ENCODE peak calls at places on chromosomes 1 and 21, in eight cellular contexts. One of them, this sample, is unnamed.

GRCh38 chr21:40680311-40680710 is 166.6 kb downstream of the DSCAM start:
- DNase-seq in AG04450: no peak
- DNase-seq in activated T-cell treated with anti-CD3 and anti-CD28 coated beads for 1 hour: no peak
- DNase-seq in GM23338: no peak
- DNase-seq in non-pigmented ciliary epithelial cell: no peak
- DNase-seq in glutamatergic neuron: no peak
- DNase-seq in kidney: no peak
- DNase-seq in sciatic nerve: no peak
- DNase-seq in this sample: no peak

GRCh38 chr1:183244466-183244865 is 58.4 kb downstream of the LAMC2 start:
- DNase-seq in AG04450: no peak
- DNase-seq in activated T-cell treated with anti-CD3 and anti-CD28 coated beads for 1 hour: no peak
- DNase-seq in GM23338: no peak
- DNase-seq in non-pigmented ciliary epithelial cell: no peak
- DNase-seq in glutamatergic neuron: no peak
- DNase-seq in kidney: peak; percentile 84
- DNase-seq in sciatic nerve: peak; percentile 91
- DNase-seq in this sample: peak; percentile 43

GRCh38 chr1:41500781-41501518 is 16.5 kb upstream of the EDN2 start:
- DNase-seq in AG04450: no peak
- DNase-seq in activated T-cell treated with anti-CD3 and anti-CD28 coated beads for 1 hour: no peak
- DNase-seq in GM23338: no peak
- DNase-seq in non-pigmented ciliary epithelial cell: no peak
- DNase-seq in glutamatergic neuron: no peak
- DNase-seq in kidney: no peak
- DNase-seq in sciatic nerve: no peak
- DNase-seq in this sample: no peak

GRCh38 chr1:5831600-5832335 is 160.5 kb downstream of the NPHP4 start:
- DNase-seq in AG04450: no peak
- DNase-seq in activated T-cell treated with anti-CD3 and anti-CD28 coated beads for 1 hour: no peak
- DNase-seq in GM23338: peak; percentile 54
- DNase-seq in non-pigmented ciliary epithelial cell: no peak
- DNase-seq in glutamatergic neuron: no peak
- DNase-seq in kidney: peak; percentile 13
- DNase-seq in sciatic nerve: no peak
- DNase-seq in this sample: no peak

GRCh38 chr1:209387271-209387968 is 196.1 kb upstream of the CAMK1G start:
- DNase-seq in AG04450: no peak
- DNase-seq in activated T-cell treated with anti-CD3 and anti-CD28 coated beads for 1 hour: no peak
- DNase-seq in GM23338: no peak
- DNase-seq in non-pigmented ciliary epithelial cell: no peak
- DNase-seq in glutamatergic neuron: no peak
- DNase-seq in kidney: no peak
- DNase-seq in sciatic nerve: no peak
- DNase-seq in this sample: no peak

GRCh38 chr1:67648582-67649326 is 36.2 kb upstream of the GADD45A start:
- DNase-seq in AG04450: no peak
- DNase-seq in activated T-cell treated with anti-CD3 and anti-CD28 coated beads for 1 hour: no peak
- DNase-seq in GM23338: peak; percentile 50
- DNase-seq in non-pigmented ciliary epithelial cell: no peak
- DNase-seq in glutamatergic neuron: no peak
- DNase-seq in kidney: no peak
- DNase-seq in sciatic nerve: no peak
- DNase-seq in this sample: no peak

GRCh38 chr21:32516729-32517649 is 68.3 kb downstream of the TCP10L start:
- DNase-seq in AG04450: peak; percentile 98
- DNase-seq in activated T-cell treated with anti-CD3 and anti-CD28 coated beads for 1 hour: no peak
- DNase-seq in GM23338: no peak
- DNase-seq in non-pigmented ciliary epithelial cell: peak; percentile 95
- DNase-seq in glutamatergic neuron: no peak
- DNase-seq in kidney: no peak
- DNase-seq in sciatic nerve: no peak
- DNase-seq in this sample: no peak

GRCh38 chr1:8018492-8019228 is 7.4 kb downstream of the ERRFI1 start:
- DNase-seq in AG04450: no peak
- DNase-seq in activated T-cell treated with anti-CD3 and anti-CD28 coated beads for 1 hour: no peak
- DNase-seq in GM23338: peak; percentile 44
- DNase-seq in non-pigmented ciliary epithelial cell: no peak
- DNase-seq in glutamatergic neuron: no peak
- DNase-seq in kidney: no peak
- DNase-seq in sciatic nerve: no peak
- DNase-seq in this sample: peak; percentile 35

GRCh38 chr1:204084247-204084772 is 11.4 kb downstream of the SOX13 start:
- DNase-seq in AG04450: no peak
- DNase-seq in activated T-cell treated with anti-CD3 and anti-CD28 coated beads for 1 hour: no peak
- DNase-seq in GM23338: peak; percentile 96
- DNase-seq in non-pigmented ciliary epithelial cell: no peak
- DNase-seq in glutamatergic neuron: peak; percentile 58
- DNase-seq in kidney: peak; percentile 84
- DNase-seq in sciatic nerve: no peak
- DNase-seq in this sample: peak; percentile 96

GRCh38 chr1:219518168-219518905 is 94.6 kb downstream of the ZC3H11B start:
- DNase-seq in AG04450: no peak
- DNase-seq in activated T-cell treated with anti-CD3 and anti-CD28 coated beads for 1 hour: no peak
- DNase-seq in GM23338: no peak
- DNase-seq in non-pigmented ciliary epithelial cell: peak; percentile 76
- DNase-seq in glutamatergic neuron: no peak
- DNase-seq in kidney: no peak
- DNase-seq in sciatic nerve: no peak
- DNase-seq in this sample: no peak

GRCh38 chr1:92953491-92953890 is 7.8 kb downstream of the DIPK1A start:
- DNase-seq in AG04450: no peak
- DNase-seq in activated T-cell treated with anti-CD3 and anti-CD28 coated beads for 1 hour: no peak
- DNase-seq in GM23338: no peak
- DNase-seq in non-pigmented ciliary epithelial cell: no peak
- DNase-seq in glutamatergic neuron: no peak
- DNase-seq in kidney: no peak
- DNase-seq in sciatic nerve: no peak
- DNase-seq in this sample: no peak

GRCh38 chr21:33115586-33116541 is 45.9 kb downstream of the OLIG1 start:
- DNase-seq in AG04450: no peak
- DNase-seq in activated T-cell treated with anti-CD3 and anti-CD28 coated beads for 1 hour: no peak
- DNase-seq in GM23338: no peak
- DNase-seq in non-pigmented ciliary epithelial cell: no peak
- DNase-seq in glutamatergic neuron: no peak
- DNase-seq in kidney: no peak
- DNase-seq in sciatic nerve: no peak
- DNase-seq in this sample: no peak

GRCh38 chr1:15684042-15684461 is at the start of gene PLEKHM2:
- DNase-seq in AG04450: no peak
- DNase-seq in activated T-cell treated with anti-CD3 and anti-CD28 coated beads for 1 hour: peak; percentile 38
- DNase-seq in GM23338: peak; percentile 57
- DNase-seq in non-pigmented ciliary epithelial cell: no peak
- DNase-seq in glutamatergic neuron: peak; percentile 61
- DNase-seq in kidney: peak; percentile 78
- DNase-seq in sciatic nerve: peak; percentile 77
- DNase-seq in this sample: peak; percentile 35

GRCh38 chr1:180155202-180155682 is 573 bp downstream of the QSOX1 start:
- DNase-seq in AG04450: no peak
- DNase-seq in activated T-cell treated with anti-CD3 and anti-CD28 coated beads for 1 hour: no peak
- DNase-seq in GM23338: peak; percentile 54
- DNase-seq in non-pigmented ciliary epithelial cell: no peak
- DNase-seq in glutamatergic neuron: peak; percentile 45
- DNase-seq in kidney: no peak
- DNase-seq in sciatic nerve: no peak
- DNase-seq in this sample: peak; percentile 21

GRCh38 chr1:116785006-116785405 is 30.8 kb downstream of the CD2 start:
- DNase-seq in AG04450: no peak
- DNase-seq in activated T-cell treated with anti-CD3 and anti-CD28 coated beads for 1 hour: no peak
- DNase-seq in GM23338: no peak
- DNase-seq in non-pigmented ciliary epithelial cell: no peak
- DNase-seq in glutamatergic neuron: no peak
- DNase-seq in kidney: no peak
- DNase-seq in sciatic nerve: no peak
- DNase-seq in this sample: no peak

GRCh38 chr1:9942399-9942938 is 722 bp downstream of the LZIC start:
- DNase-seq in AG04450: peak; percentile 10
- DNase-seq in activated T-cell treated with anti-CD3 and anti-CD28 coated beads for 1 hour: no peak
- DNase-seq in GM23338: peak; percentile 79
- DNase-seq in non-pigmented ciliary epithelial cell: peak; percentile 30
- DNase-seq in glutamatergic neuron: no peak
- DNase-seq in kidney: no peak
- DNase-seq in sciatic nerve: no peak
- DNase-seq in this sample: peak; percentile 12

GRCh38 chr1:234320549-234320948 is 52.7 kb upstream of the COA6 start:
- DNase-seq in AG04450: no peak
- DNase-seq in activated T-cell treated with anti-CD3 and anti-CD28 coated beads for 1 hour: no peak
- DNase-seq in GM23338: no peak
- DNase-seq in non-pigmented ciliary epithelial cell: no peak
- DNase-seq in glutamatergic neuron: no peak
- DNase-seq in kidney: no peak
- DNase-seq in sciatic nerve: no peak
- DNase-seq in this sample: no peak

GRCh38 chr1:1308756-1309524 is 543 bp downstream of the PUSL1 start:
- DNase-seq in AG04450: no peak
- DNase-seq in activated T-cell treated with anti-CD3 and anti-CD28 coated beads for 1 hour: no peak
- DNase-seq in GM23338: peak; percentile 63
- DNase-seq in non-pigmented ciliary epithelial cell: no peak
- DNase-seq in glutamatergic neuron: no peak
- DNase-seq in kidney: peak; percentile 90
- DNase-seq in sciatic nerve: no peak
- DNase-seq in this sample: peak; percentile 57

GRCh38 chr1:214303106-214303505 is 22.1 kb downstream of the SMYD2 start:
- DNase-seq in AG04450: no peak
- DNase-seq in activated T-cell treated with anti-CD3 and anti-CD28 coated beads for 1 hour: no peak
- DNase-seq in GM23338: no peak
- DNase-seq in non-pigmented ciliary epithelial cell: no peak
- DNase-seq in glutamatergic neuron: no peak
- DNase-seq in kidney: no peak
- DNase-seq in sciatic nerve: no peak
- DNase-seq in this sample: no peak

GRCh38 chr1:115748396-115749130 is 20.0 kb downstream of the CASQ2 start:
- DNase-seq in AG04450: no peak
- DNase-seq in activated T-cell treated with anti-CD3 and anti-CD28 coated beads for 1 hour: no peak
- DNase-seq in GM23338: no peak
- DNase-seq in non-pigmented ciliary epithelial cell: no peak
- DNase-seq in glutamatergic neuron: no peak
- DNase-seq in kidney: no peak
- DNase-seq in sciatic nerve: no peak
- DNase-seq in this sample: no peak

GRCh38 chr1:28886731-28887417 is 27.5 kb upstream of the EPB41 start:
- DNase-seq in AG04450: peak; percentile 18
- DNase-seq in activated T-cell treated with anti-CD3 and anti-CD28 coated beads for 1 hour: peak; percentile 86
- DNase-seq in GM23338: peak; percentile 96
- DNase-seq in non-pigmented ciliary epithelial cell: no peak
- DNase-seq in glutamatergic neuron: peak; percentile 85
- DNase-seq in kidney: peak; percentile 94
- DNase-seq in sciatic nerve: peak; percentile 85
- DNase-seq in this sample: peak; percentile 92

GRCh38 chr1:31502926-31503511 is 73.3 kb upstream of the TINAGL1 start:
- DNase-seq in AG04450: no peak
- DNase-seq in activated T-cell treated with anti-CD3 and anti-CD28 coated beads for 1 hour: no peak
- DNase-seq in GM23338: peak; percentile 81
- DNase-seq in non-pigmented ciliary epithelial cell: no peak
- DNase-seq in glutamatergic neuron: no peak
- DNase-seq in kidney: no peak
- DNase-seq in sciatic nerve: no peak
- DNase-seq in this sample: peak; percentile 63

GRCh38 chr1:29497395-29498125 is 261.2 kb downstream of the PTPRU start:
- DNase-seq in AG04450: no peak
- DNase-seq in activated T-cell treated with anti-CD3 and anti-CD28 coated beads for 1 hour: no peak
- DNase-seq in GM23338: no peak
- DNase-seq in non-pigmented ciliary epithelial cell: no peak
- DNase-seq in glutamatergic neuron: no peak
- DNase-seq in kidney: no peak
- DNase-seq in sciatic nerve: no peak
- DNase-seq in this sample: no peak

GRCh38 chr1:223177681-223178080 is 34.6 kb upstream of the TLR5 start:
- DNase-seq in AG04450: no peak
- DNase-seq in activated T-cell treated with anti-CD3 and anti-CD28 coated beads for 1 hour: no peak
- DNase-seq in GM23338: no peak
- DNase-seq in non-pigmented ciliary epithelial cell: no peak
- DNase-seq in glutamatergic neuron: no peak
- DNase-seq in kidney: no peak
- DNase-seq in sciatic nerve: no peak
- DNase-seq in this sample: no peak

GRCh38 chr1:23593556-23594148 is 34.4 kb upstream of the ID3 start:
- DNase-seq in AG04450: no peak
- DNase-seq in activated T-cell treated with anti-CD3 and anti-CD28 coated beads for 1 hour: no peak
- DNase-seq in GM23338: no peak
- DNase-seq in non-pigmented ciliary epithelial cell: no peak
- DNase-seq in glutamatergic neuron: no peak
- DNase-seq in kidney: peak; percentile 83
- DNase-seq in sciatic nerve: no peak
- DNase-seq in this sample: peak; percentile 55

GRCh38 chr1:229191066-229191674 is 79.7 kb upstream of the RAB4A start:
- DNase-seq in AG04450: no peak
- DNase-seq in activated T-cell treated with anti-CD3 and anti-CD28 coated beads for 1 hour: no peak
- DNase-seq in GM23338: peak; percentile 82
- DNase-seq in non-pigmented ciliary epithelial cell: no peak
- DNase-seq in glutamatergic neuron: no peak
- DNase-seq in kidney: no peak
- DNase-seq in sciatic nerve: no peak
- DNase-seq in this sample: no peak

GRCh38 chr1:73782901-73783300 is 415.1 kb downstream of the LRRIQ3 start:
- DNase-seq in AG04450: no peak
- DNase-seq in activated T-cell treated with anti-CD3 and anti-CD28 coated beads for 1 hour: no peak
- DNase-seq in GM23338: no peak
- DNase-seq in non-pigmented ciliary epithelial cell: no peak
- DNase-seq in glutamatergic neuron: no peak
- DNase-seq in kidney: no peak
- DNase-seq in sciatic nerve: no peak
- DNase-seq in this sample: no peak

GRCh38 chr1:240562111-240562590 is 49.8 kb downstream of the GREM2 start:
- DNase-seq in AG04450: peak; percentile 21
- DNase-seq in activated T-cell treated with anti-CD3 and anti-CD28 coated beads for 1 hour: no peak
- DNase-seq in GM23338: peak; percentile 14
- DNase-seq in non-pigmented ciliary epithelial cell: no peak
- DNase-seq in glutamatergic neuron: peak; percentile 24
- DNase-seq in kidney: no peak
- DNase-seq in sciatic nerve: no peak
- DNase-seq in this sample: no peak

GRCh38 chr1:201176931-201177330 is 13.7 kb upstream of the IGFN1 start:
- DNase-seq in AG04450: no peak
- DNase-seq in activated T-cell treated with anti-CD3 and anti-CD28 coated beads for 1 hour: no peak
- DNase-seq in GM23338: no peak
- DNase-seq in non-pigmented ciliary epithelial cell: no peak
- DNase-seq in glutamatergic neuron: no peak
- DNase-seq in kidney: no peak
- DNase-seq in sciatic nerve: no peak
- DNase-seq in this sample: no peak

GRCh38 chr1:11044849-11045427 is 2.1 kb downstream of the MASP2 start:
- DNase-seq in AG04450: no peak
- DNase-seq in activated T-cell treated with anti-CD3 and anti-CD28 coated beads for 1 hour: no peak
- DNase-seq in GM23338: no peak
- DNase-seq in non-pigmented ciliary epithelial cell: no peak
- DNase-seq in glutamatergic neuron: no peak
- DNase-seq in kidney: peak; percentile 35
- DNase-seq in sciatic nerve: peak; percentile 38
- DNase-seq in this sample: no peak

GRCh38 chr1:167661527-167662436 is 31.8 kb downstream of the RCSD1 start:
- DNase-seq in AG04450: peak; percentile 79
- DNase-seq in activated T-cell treated with anti-CD3 and anti-CD28 coated beads for 1 hour: no peak
- DNase-seq in GM23338: no peak
- DNase-seq in non-pigmented ciliary epithelial cell: peak; percentile 68
- DNase-seq in glutamatergic neuron: no peak
- DNase-seq in kidney: no peak
- DNase-seq in sciatic nerve: no peak
- DNase-seq in this sample: no peak

GRCh38 chr1:247681288-247681897 is 1.9 kb upstream of the OR13G1 start:
- DNase-seq in AG04450: no peak
- DNase-seq in activated T-cell treated with anti-CD3 and anti-CD28 coated beads for 1 hour: no peak
- DNase-seq in GM23338: peak; percentile 97
- DNase-seq in non-pigmented ciliary epithelial cell: peak; percentile 3
- DNase-seq in glutamatergic neuron: peak; percentile 68
- DNase-seq in kidney: no peak
- DNase-seq in sciatic nerve: no peak
- DNase-seq in this sample: peak; percentile 69

GRCh38 chr1:21906173-21907078 is 30.7 kb downstream of the HSPG2 start:
- DNase-seq in AG04450: no peak
- DNase-seq in activated T-cell treated with anti-CD3 and anti-CD28 coated beads for 1 hour: no peak
- DNase-seq in GM23338: no peak
- DNase-seq in non-pigmented ciliary epithelial cell: no peak
- DNase-seq in glutamatergic neuron: peak; percentile 68
- DNase-seq in kidney: peak; percentile 94
- DNase-seq in sciatic nerve: peak; percentile 87
- DNase-seq in this sample: peak; percentile 54

This sample was measured in thyroid gland.